ENCODE peak calls at places on chromosome X, in five cellular contexts. J is heart right ventricle, R is HCT116, C is thoracic aorta, F is sigmoid colon. O is an unnamed sample.

GRCh38 chrX:123648028-123648810 is 84.6 kb downstream of the THOC2 start:
- DNase-seq in J (no peak), R (no peak), C (no peak), F (no peak), O (no peak)

GRCh38 chrX:112043997-112044396 is 38.6 kb downstream of the TRPC5 start:
- DNase-seq in J (no peak), R (peak; percentile 12), C (no peak), F (no peak), O (no peak)

GRCh38 chrX:68880846-68881513 is 52.2 kb downstream of the EFNB1 start:
- DNase-seq in J (no peak), R (no peak), C (no peak), F (no peak), O (no peak)

GRCh38 chrX:14697453-14697852 is 168.1 kb downstream of the GLRA2 start:
- DNase-seq in J (no peak), R (peak; percentile 34), C (no peak), F (no peak), O (peak; percentile 10)

GRCh38 chrX:77451041-77451440 is 3.9 kb downstream of the FGF16 start:
- DNase-seq in J (no peak), R (no peak), C (no peak), F (no peak), O (no peak)

GRCh38 chrX:147912093-147912801 is 528 bp downstream of the FMR1 start:
- DNase-seq in J (no peak), R (no peak), C (no peak), F (peak; percentile 66), O (peak; percentile 57)

GRCh38 chrX:53441531-53442321 is 7.6 kb upstream of the HSD17B10 start:
- DNase-seq in J (peak; percentile 83), R (peak; percentile 71), C (peak; percentile 27), F (peak; percentile 91), O (peak; percentile 84)

GRCh38 chrX:24200133-24200532 is 50.6 kb downstream of the ZFX start:
- DNase-seq in J (no peak), R (no peak), C (no peak), F (no peak), O (no peak)

GRCh38 chrX:46757593-46757992 is 1.3 kb downstream of the SLC9A7 start:
- DNase-seq in J (no peak), R (no peak), C (no peak), F (no peak), O (no peak)

GRCh38 chrX:48901069-48901468 is 3.3 kb downstream of the PQBP1 start:
- DNase-seq in J (no peak), R (no peak), C (no peak), F (peak; percentile 46), O (no peak)

GRCh38 chrX:122188751-122189150 is 995.3 kb upstream of the GRIA3 start:
- DNase-seq in J (no peak), R (no peak), C (no peak), F (no peak), O (no peak)

GRCh38 chrX:56764975-56765791 is 36.1 kb downstream of the NBDY start:
- DNase-seq in J (no peak), R (no peak), C (no peak), F (peak; percentile 49), O (peak; percentile 31)

GRCh38 chrX:56762707-56763555 is 33.9 kb downstream of the NBDY start:
- DNase-seq in J (no peak), R (no peak), C (no peak), F (peak; percentile 63), O (no peak)

GRCh38 chrX:56765816-56766553 is 36.9 kb downstream of the NBDY start:
- DNase-seq in J (no peak), R (no peak), C (no peak), F (peak; percentile 54), O (no peak)

GRCh38 chrX:56763556-56764152 is 34.6 kb downstream of the NBDY start:
- DNase-seq in J (no peak), R (no peak), C (no peak), F (peak; percentile 92), O (peak; percentile 88)

DNA sequence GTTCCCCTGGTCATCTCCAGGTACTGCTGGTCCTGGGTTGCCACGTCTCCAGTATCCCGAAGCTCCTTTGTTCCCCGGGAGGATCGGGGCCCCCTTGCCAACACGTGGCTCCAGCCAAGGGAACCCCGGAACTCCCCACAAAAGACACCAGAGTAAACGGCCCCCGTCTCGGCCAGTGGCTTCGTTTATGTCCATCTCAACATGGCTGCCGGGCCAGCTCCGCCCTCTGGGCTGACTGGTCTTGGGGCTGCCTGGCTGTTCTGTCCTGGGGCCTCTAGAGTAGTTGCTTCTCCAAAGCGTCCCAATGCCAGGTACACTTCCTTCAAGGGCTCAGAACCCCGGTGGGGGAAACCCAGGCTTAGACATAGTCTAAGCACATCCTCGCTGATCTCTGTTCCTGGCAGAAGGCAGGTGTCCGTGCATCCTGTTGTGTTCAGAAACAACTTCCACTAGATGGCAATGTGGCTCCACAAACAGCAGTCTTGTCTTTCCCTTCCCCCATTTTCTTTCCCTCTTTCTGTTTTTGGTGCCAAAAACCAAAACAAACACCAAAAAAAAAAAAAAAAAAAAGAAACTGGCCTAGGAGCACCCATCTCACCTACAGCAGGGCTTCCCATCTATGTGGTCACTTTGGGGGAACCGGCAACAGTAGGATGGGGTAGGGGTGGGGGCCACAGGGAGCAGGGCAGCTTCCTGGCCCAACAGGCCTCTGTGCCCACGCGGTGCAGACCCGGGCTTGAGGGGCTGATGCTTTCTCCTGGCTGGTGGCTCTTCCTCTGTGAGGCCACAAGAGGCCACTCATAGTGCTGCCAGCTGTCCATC is 35.3 kb downstream of the NBDY start:
- DNase-seq in J (peak; percentile 21), R (peak; percentile 19), C (no peak), F (peak; percentile 91), O (peak; percentile 90)
- H3K27ac ChIP-seq in J (no peak overlapping the region), R (no peak overlapping the region), C (no peak overlapping the region), F (peak overlapping the region; percentile 34), O (peak overlapping the region; percentile 95)

GRCh38 chrX:103919336-103919682 is 43.1 kb upstream of the TMSB15B start:
- DNase-seq in J (no peak), R (no peak), C (no peak), F (no peak), O (no peak)

GRCh38 chrX:103918050-103918449 is 44.4 kb upstream of the TMSB15B start:
- DNase-seq in J (peak; percentile 11), R (peak; percentile 50), C (no peak), F (peak; percentile 77), O (peak; percentile 28)

GRCh38 chrX:103913356-103914020 is 48.9 kb upstream of the TMSB15B start:
- DNase-seq in J (no peak), R (no peak), C (no peak), F (no peak), O (no peak)

GRCh38 chrX:103918584-103919335 is 43.7 kb upstream of the TMSB15B start:
- DNase-seq in J (peak; percentile 70), R (no peak), C (no peak), F (peak; percentile 85), O (peak; percentile 67)
- H3K27ac ChIP-seq in J (peak overlapping the region; percentile 60), R (peak overlapping the region; percentile 43), C (peak overlapping the region; percentile 79), F (peak overlapping the region; percentile 83), O (peak overlapping the region; percentile 46)

DNA sequence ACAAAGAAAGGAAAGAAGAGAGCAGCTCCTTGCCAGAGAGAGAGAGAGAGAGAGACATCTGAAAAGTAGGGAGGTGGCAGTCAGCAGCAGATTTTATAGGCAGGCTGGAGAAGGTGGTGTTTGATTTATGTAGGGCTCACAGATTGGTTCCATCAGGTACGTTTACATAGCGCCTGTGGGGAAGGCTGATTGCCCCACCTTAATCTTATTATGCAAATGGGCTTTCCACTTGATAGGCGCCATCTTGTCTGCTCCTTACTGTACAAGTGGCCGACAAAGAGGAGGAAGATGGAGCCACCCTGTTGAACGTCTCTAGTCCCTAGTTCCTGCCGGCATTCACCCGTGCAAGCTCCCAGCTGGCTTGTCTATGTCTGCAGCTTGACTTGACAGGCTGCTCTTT is 49.1 kb upstream of the DHRSX start:
- DNase-seq in J (no peak), R (no peak), C (no peak), F (no peak), O (no peak)
- H3K27ac ChIP-seq in J (no peak overlapping the region), R (no peak overlapping the region), C (no peak overlapping the region), F (no peak overlapping the region), O (no peak overlapping the region)

GRCh38 chrX:111041018-111041462 is 55.0 kb upstream of the PAK3 start:
- DNase-seq in J (no peak), R (no peak), C (no peak), F (no peak), O (no peak)
- H3K27ac ChIP-seq in J (no peak overlapping the region), R (no peak overlapping the region), C (no peak overlapping the region), F (no peak overlapping the region), O (no peak overlapping the region)

DNA sequence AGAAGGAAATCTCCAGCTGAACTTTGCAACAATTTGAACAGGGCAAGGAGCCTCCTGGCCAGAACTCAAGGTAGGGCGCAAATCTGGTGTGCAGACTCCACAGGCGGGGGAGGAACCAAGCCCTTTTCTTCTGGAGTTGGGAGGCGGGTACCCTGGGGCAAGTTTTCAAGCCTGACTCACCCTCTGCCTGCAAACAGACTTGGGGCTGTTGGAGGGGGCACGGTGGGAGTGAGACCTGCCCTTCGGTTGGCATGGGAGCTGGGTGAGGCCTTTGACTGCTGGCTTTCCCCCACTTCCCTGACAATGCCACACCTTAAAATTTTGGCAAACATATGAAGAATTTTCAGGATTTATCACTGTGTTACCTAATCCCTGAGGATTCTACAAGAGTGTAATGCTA is 709.8 kb upstream of the DIAPH2 start:
- DNase-seq in J (no peak), R (no peak), C (no peak), F (no peak), O (no peak)
- H3K27ac ChIP-seq in J (no peak overlapping the region), R (no peak overlapping the region), C (no peak overlapping the region), F (no peak overlapping the region), O (no peak overlapping the region)

DNA sequence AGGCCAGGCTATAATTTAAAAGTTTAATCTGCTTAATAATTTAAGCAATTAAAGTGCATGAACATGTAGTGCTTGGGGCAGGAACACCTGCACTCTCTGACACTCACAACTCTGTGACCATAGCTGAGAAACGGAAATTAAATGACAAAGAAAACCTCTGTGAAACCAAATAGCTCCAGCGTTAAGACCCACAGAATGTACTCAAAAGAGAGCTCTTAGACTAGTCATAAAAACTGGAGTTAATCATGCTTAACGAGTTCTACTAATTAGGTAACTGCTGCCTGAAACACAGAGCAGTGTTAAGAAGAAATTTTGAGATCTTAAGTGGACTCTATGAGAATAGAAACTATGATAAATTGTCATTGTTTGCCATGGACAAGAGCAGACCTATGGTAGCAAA is 174.4 kb upstream of the SPIN4 start:
- DNase-seq in J (no peak), R (no peak), C (no peak), F (no peak), O (no peak)
- H3K27ac ChIP-seq in J (no peak overlapping the region), R (no peak overlapping the region), C (no peak overlapping the region), F (no peak overlapping the region), O (no peak overlapping the region)

DNA sequence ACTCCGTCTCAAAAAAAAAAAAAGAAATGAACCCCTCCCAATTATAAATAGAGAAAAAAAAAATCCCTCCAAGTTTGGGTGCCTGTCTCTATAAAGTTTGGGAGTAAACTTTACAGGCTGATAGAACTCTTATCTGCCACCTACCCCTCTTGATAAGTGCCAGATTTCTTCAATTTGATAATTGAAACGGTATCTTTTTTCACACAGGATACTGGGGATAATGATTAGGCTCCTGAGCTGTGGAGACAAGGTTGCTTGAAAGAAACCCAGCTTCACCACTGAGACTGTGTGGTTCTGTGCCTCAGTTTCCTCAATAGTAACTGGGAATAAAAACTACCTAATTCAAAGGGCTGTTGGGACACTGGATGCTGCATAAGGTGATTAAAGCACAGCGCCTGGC is 606 bp downstream of the EFHC2 start:
- DNase-seq in J (no peak), R (no peak), C (no peak), F (no peak), O (no peak)
- H3K27ac ChIP-seq in J (no peak overlapping the region), R (no peak overlapping the region), C (no peak overlapping the region), F (no peak overlapping the region), O (no peak overlapping the region)

O was measured in psoas muscle.